ENCODE peak calls at places on chromosome 22, in four cellular contexts. F is HCT116, J is HepG2, P is GM12878. W is an unnamed sample.

GRCh38 chr22:25765801-25766200 is 23.8 kb downstream of the MYO18B start:
- DNase-seq in F (no peak), J (no peak), P (no peak), W (no peak)

GRCh38 chr22:46522743-46523300 is 14.6 kb downstream of the CELSR1 start:
- DNase-seq in F (no peak), J (no peak), P (no peak), W (no peak)

GRCh38 chr22:46171940-46172339 is 21.6 kb downstream of the PPARA start:
- DNase-seq in F (peak), J (no peak), P (no peak), W (no peak)

GRCh38 chr22:29817724-29818123 is 20.4 kb downstream of the ASCC2 start:
- DNase-seq in F (no peak), J (no peak), P (no peak), W (no peak)

GRCh38 chr22:42692239-42693054 is 28.2 kb downstream of the A4GALT start:
- DNase-seq in F (no peak), J (no peak), P (no peak), W (no peak)

GRCh38 chr22:24554316-24555159 is at the start of gene GUCD1:
- DNase-seq in F (no peak), J (no peak), P (no peak), W (no peak)

GRCh38 chr22:48061726-48062125 is 1299.3 kb downstream of the TBC1D22A start:
- DNase-seq in F (no peak), J (no peak), P (no peak), W (no peak)

GRCh38 chr22:49042877-49043859 is 784.5 kb downstream of the BRD1 start:
- DNase-seq in F (no peak), J (no peak), P (no peak), W (no peak)

GRCh38 chr22:29031236-29031982 is 30.2 kb downstream of the C22orf31 start:
- DNase-seq in F (peak), J (peak), P (no peak), W (peak)

GRCh38 chr22:17486313-17486712 is 77.0 kb upstream of the SLC25A18 start:
- DNase-seq in F (no peak), J (peak), P (no peak), W (peak)

GRCh38 chr22:31210830-31211503 is 1.1 kb upstream of the LIMK2 start:
- DNase-seq in F (no peak), J (peak), P (no peak), W (no peak)

GRCh38 chr22:49046546-49047305 is 780.9 kb downstream of the BRD1 start:
- DNase-seq in F (peak), J (peak), P (no peak), W (peak)

GRCh38 chr22:33108037-33108436 is 49.9 kb upstream of the SYN3 start:
- DNase-seq in F (no peak), J (no peak), P (no peak), W (no peak)

GRCh38 chr22:42533638-42533977 is 14.0 kb upstream of the RRP7A start:
- DNase-seq in F (no peak), J (no peak), P (no peak), W (no peak)

GRCh38 chr22:20926243-20926642 is 9.0 kb downstream of the CRKL start:
- DNase-seq in F (no peak), J (no peak), P (no peak), W (no peak)

GRCh38 chr22:47486569-47487312 is 724.3 kb downstream of the TBC1D22A start:
- DNase-seq in F (no peak), J (no peak), P (no peak), W (no peak)

GRCh38 chr22:23249506-23250423 is 69.5 kb downstream of the BCR start:
- DNase-seq in F (no peak), J (no peak), P (no peak), W (peak)

GRCh38 chr22:25475554-25476022 is 88.9 kb upstream of the GRK3 start:
- DNase-seq in F (no peak), J (no peak), P (no peak), W (peak)

GRCh38 chr22:24219750-24220149 is 25.1 kb downstream of the GGT5 start:
- DNase-seq in F (no peak), J (no peak), P (no peak), W (peak)

GRCh38 chr22:42074153-42074750 is at the start of gene PHETA2:
- DNase-seq in F (no peak), J (no peak), P (no peak), W (peak)

GRCh38 chr22:36191106-36191836 is 10.3 kb downstream of the APOL4 start:
- DNase-seq in F (no peak), J (no peak), P (no peak), W (no peak)

GRCh38 chr22:37486224-37486845 is at the start of gene MFNG:
- DNase-seq in F (no peak), J (peak), P (peak), W (peak)

GRCh38 chr22:37487129-37487528 is 945 bp upstream of the MFNG start:
- DNase-seq in F (no peak), J (no peak), P (no peak), W (no peak)

GRCh38 chr22:37485006-37485713 is 1.0 kb downstream of the MFNG start:
- DNase-seq in F (no peak), J (no peak), P (no peak), W (no peak)

GRCh38 chr22:37484115-37485005 is 1.8 kb downstream of the MFNG start:
- DNase-seq in F (no peak), J (no peak), P (peak), W (no peak)

DNA sequence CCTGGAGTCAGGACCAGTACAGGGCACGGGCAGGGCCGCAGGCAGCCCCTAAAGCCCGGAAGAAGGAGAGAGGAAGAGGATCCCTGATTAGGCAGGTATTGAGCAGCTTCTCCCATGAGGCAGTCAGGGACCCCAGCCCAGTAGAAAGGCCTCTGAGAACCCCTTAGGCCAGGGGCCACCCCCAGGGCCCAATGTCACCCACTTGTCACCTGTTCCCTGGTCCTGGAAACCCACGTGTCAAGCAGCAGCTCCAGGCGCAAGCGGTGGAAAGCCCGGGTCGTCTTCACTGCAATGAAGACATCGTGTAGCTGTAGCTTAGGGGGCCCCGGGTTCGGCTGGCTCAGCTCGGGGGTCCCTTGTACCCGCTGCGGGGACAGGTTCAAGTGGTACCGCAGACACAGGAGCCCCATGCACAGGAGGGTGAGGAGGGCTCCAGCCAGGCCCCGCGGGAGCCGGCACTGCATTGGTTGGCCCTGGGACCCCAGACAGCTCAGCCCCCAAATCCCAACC is 415 bp downstream of the MFNG start:
- DNase-seq in F (no peak), J (no peak), P (no peak), W (no peak)
- TF ChIP-seq ZBTB33 in F (no peak), J (no peak), P (no peak), W (no peak)

GRCh38 chr22:44979154-44979553 is 30.7 kb downstream of the PHF21B start:
- DNase-seq in F (no peak), J (no peak), P (no peak), W (no peak)

GRCh38 chr22:44972363-44973083 is 37.3 kb downstream of the PHF21B start:
- DNase-seq in F (no peak), J (no peak), P (no peak), W (no peak)

GRCh38 chr22:44973829-44974228 is 36.0 kb downstream of the PHF21B start:
- DNase-seq in F (no peak), J (no peak), P (no peak), W (no peak)

GRCh38 chr22:44971651-44972362 is 38.0 kb downstream of the PHF21B start:
- DNase-seq in F (no peak), J (no peak), P (no peak), W (no peak)

DNA sequence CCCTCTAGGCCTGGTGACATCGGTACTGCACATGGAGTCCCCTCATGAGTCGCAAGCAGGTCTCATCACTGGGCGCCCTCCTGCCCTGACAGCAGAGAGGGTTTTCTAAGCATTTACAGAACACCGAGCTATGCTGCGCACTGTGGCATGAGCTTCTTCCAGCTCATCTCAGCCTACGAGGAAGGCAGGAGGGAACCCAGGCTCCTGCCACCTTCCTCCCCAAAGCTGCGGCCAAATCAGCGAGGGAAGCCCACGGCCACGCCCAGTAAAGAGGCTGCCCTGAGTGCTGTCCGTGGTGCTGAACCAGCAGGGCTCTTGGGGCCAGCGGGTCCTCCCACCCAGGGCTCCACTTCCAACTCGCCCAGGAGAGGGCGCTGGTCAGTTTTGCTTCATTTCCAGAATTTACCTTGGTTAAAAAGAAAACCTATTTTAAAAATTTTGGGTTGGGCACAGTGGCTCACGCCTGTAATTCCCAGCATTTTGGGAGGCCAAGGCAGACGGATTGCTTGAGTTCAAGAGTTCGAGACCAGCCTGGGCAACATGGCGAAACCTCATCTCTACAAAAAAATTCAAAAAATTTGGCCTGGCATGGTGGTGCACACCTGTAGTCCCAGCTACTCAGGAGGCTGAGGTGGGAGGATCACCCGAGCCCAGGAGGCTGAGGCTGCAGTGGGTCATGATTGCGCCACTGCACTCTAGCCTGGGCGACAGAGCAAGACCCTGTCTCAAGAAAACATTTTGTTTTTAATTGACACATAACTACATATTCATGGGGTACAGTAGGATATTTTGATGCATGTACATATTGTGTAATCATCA is 34.2 kb downstream of the PHF21B start:
- DNase-seq in F (peak), J (peak), P (no peak), W (peak)
- TF ChIP-seq ZBTB33 in F (no peak), J (no peak), P (no peak), W (no peak)

GRCh38 chr22:28005513-28005912 is 86.5 kb upstream of the PITPNB start:
- DNase-seq in F (no peak), J (no peak), P (no peak), W (no peak)

GRCh38 chr22:28009272-28009827 is 90.3 kb upstream of the PITPNB start:
- DNase-seq in F (peak), J (peak), P (peak), W (peak)

GRCh38 chr22:28006271-28006670 is 87.2 kb upstream of the PITPNB start:
- DNase-seq in F (no peak), J (no peak), P (no peak), W (no peak)

GRCh38 chr22:28008649-28009048 is 89.6 kb upstream of the PITPNB start:
- DNase-seq in F (no peak), J (no peak), P (no peak), W (no peak)

GRCh38 chr22:28008056-28008455 is 89.0 kb upstream of the PITPNB start:
- DNase-seq in F (no peak), J (no peak), P (no peak), W (no peak)
- TF ChIP-seq ZBTB33 in F (no peak), J (no peak), P (no peak), W (no peak)

DNA sequence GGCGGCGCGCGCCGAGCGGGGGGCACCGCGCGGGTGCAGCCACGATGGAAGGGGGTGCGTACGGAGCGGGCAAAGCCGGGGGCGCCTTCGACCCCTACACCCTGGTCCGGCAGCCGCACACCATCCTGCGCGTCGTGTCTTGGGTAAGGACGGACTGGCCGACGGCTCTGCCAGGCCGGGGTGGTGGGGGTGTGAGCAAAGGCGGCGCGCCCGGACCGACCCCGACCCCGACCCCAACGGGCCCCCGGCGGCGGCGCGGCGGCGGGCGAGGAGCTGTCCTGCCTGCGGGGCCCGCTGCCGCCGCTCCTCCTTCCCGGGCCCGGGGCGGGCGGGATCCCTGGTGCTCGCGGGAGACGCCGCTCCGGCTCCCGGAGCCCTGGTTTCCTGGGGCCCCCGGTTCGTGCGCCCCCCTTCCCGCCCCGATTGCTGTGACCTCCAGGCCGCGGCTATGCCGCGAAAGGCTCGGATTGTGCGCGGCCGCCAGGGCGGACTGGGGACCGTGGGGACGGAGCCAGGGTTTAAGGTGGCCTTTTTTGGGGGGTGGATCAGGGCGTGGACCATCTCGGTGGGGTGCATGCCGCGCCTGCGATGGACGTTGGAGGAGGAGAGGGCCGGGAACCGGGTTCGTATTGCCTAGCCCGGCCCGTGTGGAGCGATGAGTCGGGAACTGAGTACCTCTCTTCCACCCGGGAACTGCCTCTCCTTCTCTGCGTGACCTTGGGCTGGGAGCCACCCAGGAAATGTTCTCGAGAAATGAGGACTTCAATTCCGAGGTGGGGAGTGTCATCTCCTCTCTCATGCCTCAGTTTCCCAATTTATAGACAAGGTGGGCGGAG is at the start of gene SYNGR1:
- DNase-seq in F (no peak), J (no peak), P (no peak), W (peak)
- TF ChIP-seq ZBTB33 in F (no peak), J (no peak), P (no peak), W (no peak)

GRCh38 chr22:19079691-19080090 is 42.5 kb downstream of the DGCR2 start:
- DNase-seq in F (no peak), J (no peak), P (no peak), W (no peak)
- TF ChIP-seq ZBTB33 in F (no peak), J (no peak), P (no peak), W (no peak)

GRCh38 chr22:50315289-50316113 is 8.1 kb upstream of the PLXNB2 start:
- DNase-seq in F (no peak), J (no peak), P (no peak), W (peak)
- TF ChIP-seq ZBTB33 in F (no peak), J (no peak), P (no peak), W (no peak)

GRCh38 chr22:40210814-40211213 is 33.1 kb downstream of the TNRC6B start:
- DNase-seq in F (no peak), J (no peak), P (peak), W (no peak)
- TF ChIP-seq ZBTB33 in F (no peak), J (no peak), P (no peak), W (no peak)

W was measured in SK-N-SH.